ENCODE peak calls at places on chromosome 22, in six cellular contexts. E, Y, R, Q, I and L are unnamed samples.

GRCh38 chr22:27306771-27307170 is 494.8 kb downstream of the MN1 start:
- DNase-seq in R (no peak), I (peak; percentile 25), Q (no peak), E (no peak), Y (no peak), L (no peak)

GRCh38 chr22:17971711-17972110 is 52.6 kb downstream of the MICAL3 start:
- DNase-seq in Y (no peak), R (no peak), I (no peak), Q (no peak), E (no peak), L (no peak)

GRCh38 chr22:20514658-20515406 is 7.4 kb downstream of the MED15 start:
- DNase-seq in E (no peak), R (no peak), Y (no peak), I (no peak), Q (peak; percentile 93), L (peak; percentile 51)

GRCh38 chr22:33605686-33606085 is 314.6 kb downstream of the LARGE1 start:
- DNase-seq in I (no peak), E (peak; percentile 70), Q (no peak), R (no peak), Y (peak; percentile 58), L (no peak)

GRCh38 chr22:24076091-24076867 is 65.2 kb downstream of the CABIN1 start:
- DNase-seq in R (no peak), E (no peak), Q (peak; percentile 30), Y (no peak), I (no peak), L (no peak)

GRCh38 chr22:19739448-19739895 is 16.1 kb downstream of the GP1BB start:
- DNase-seq in R (no peak), E (no peak), Y (no peak), I (no peak), Q (no peak), L (no peak)

GRCh38 chr22:49853981-49854791 is 542 bp downstream of the ZBED4 start:
- DNase-seq in Q (peak; percentile 36), I (peak; percentile 61), R (no peak), E (no peak), Y (peak; percentile 38), L (no peak)

GRCh38 chr22:41542224-41542623 is 2.0 kb downstream of the POLR3H start:
- DNase-seq in Q (no peak), E (no peak), R (no peak), Y (no peak), I (no peak), L (no peak)

GRCh38 chr22:49506010-49506400 is 321.7 kb downstream of the BRD1 start:
- DNase-seq in E (peak; percentile 5), Q (no peak), I (no peak), Y (no peak), R (no peak), L (no peak)

GRCh38 chr22:30635273-30636225 is at the start of gene SLC35E4:
- DNase-seq in I (peak; percentile 99), Q (peak; percentile 93), E (peak; percentile 97), Y (peak; percentile 95), R (peak; percentile 61), L (peak; percentile 56)

GRCh38 chr22:39839198-39839597 is 54.4 kb downstream of the ENTHD1 start:
- DNase-seq in Q (no peak), E (no peak), R (no peak), I (no peak), Y (no peak), L (no peak)

GRCh38 chr22:20216863-20217499 is 51.1 kb downstream of the RTN4R start:
- DNase-seq in I (no peak), E (peak; percentile 51), R (no peak), Y (no peak), Q (no peak), L (no peak)

GRCh38 chr22:32389685-32390084 is 22.4 kb downstream of the RTCB start:
- DNase-seq in R (no peak), Y (no peak), Q (peak; percentile 36), I (no peak), E (no peak), L (no peak)

GRCh38 chr22:32341122-32341740 is 16.4 kb upstream of the RFPL3 start:
- DNase-seq in E (peak; percentile 17), I (no peak), R (no peak), Q (no peak), Y (no peak), L (no peak)

GRCh38 chr22:20395897-20396287 is 1.9 kb downstream of the ZNF74 start:
- DNase-seq in Q (no peak), Y (no peak), R (no peak), I (no peak), E (no peak), L (no peak)

GRCh38 chr22:32158712-32159533 is at the start of gene C22orf42:
- DNase-seq in Y (no peak), R (no peak), E (no peak), Q (no peak), I (no peak), L (no peak)

GRCh38 chr22:40204331-40205116 is 26.8 kb downstream of the TNRC6B start:
- DNase-seq in Y (no peak), I (no peak), E (no peak), Q (peak; percentile 79), R (no peak), L (peak; percentile 43)

GRCh38 chr22:31126128-31126868 is 3.5 kb downstream of the INPP5J start:
- DNase-seq in Y (no peak), Q (no peak), E (no peak), R (no peak), I (no peak), L (no peak)

DNA sequence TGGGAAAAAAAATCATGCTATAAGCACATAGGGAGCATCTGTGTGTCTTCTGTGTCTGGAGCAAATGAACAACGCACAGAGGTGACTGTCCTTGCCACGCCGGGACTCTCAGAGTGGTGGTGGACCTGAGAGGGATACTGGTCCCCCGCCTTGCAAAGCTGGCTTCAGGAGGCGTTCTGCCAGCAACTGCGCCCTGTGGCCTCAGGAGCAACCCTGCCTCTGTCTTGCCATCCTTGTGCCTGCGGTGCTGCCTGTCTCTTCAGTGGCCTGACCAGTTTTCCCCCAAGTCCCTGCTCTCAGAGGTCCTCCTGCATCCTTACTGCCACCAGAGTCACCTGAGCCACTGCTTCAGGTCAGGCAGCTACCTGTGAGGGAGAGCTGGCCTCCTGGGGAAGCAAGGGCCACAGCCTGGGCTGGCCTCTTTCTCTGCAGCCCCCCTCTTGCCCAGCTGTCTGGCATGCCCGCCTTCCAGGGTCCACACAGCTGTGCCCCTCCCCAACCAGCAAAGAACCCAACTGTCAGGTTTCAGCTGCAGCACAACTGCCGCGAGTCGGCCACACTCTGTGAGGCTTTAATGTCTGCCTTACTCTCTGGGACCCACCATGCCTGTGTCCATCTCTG is 30.4 kb upstream of the YPEL1 start:
- DNase-seq in Q (no peak), Y (no peak), R (no peak), E (no peak), I (no peak), L (no peak)
- H3K4me3 ChIP-seq in Q (no peak overlapping the region), Y (no peak overlapping the region), R (no peak overlapping the region), E (no peak overlapping the region), I (no peak overlapping the region), L (no peak overlapping the region)

GRCh38 chr22:46027219-46028068 is 50.5 kb upstream of the WNT7B start:
- DNase-seq in E (peak; percentile 76), Y (peak; percentile 75), I (peak; percentile 87), R (no peak), Q (no peak), L (no peak)
- H3K4me3 ChIP-seq in E (peak overlapping the region; percentile 59), Y (peak overlapping the region; percentile 61), I (peak overlapping the region; percentile 39), R (peak overlapping the region; percentile 23), Q (no peak overlapping the region), L (peak overlapping the region; percentile 38)

GRCh38 chr22:47232753-47233152 is 470.3 kb downstream of the TBC1D22A start:
- DNase-seq in I (no peak), R (no peak), Q (no peak), Y (no peak), E (no peak), L (no peak)

GRCh38 chr22:47231759-47232158 is 469.3 kb downstream of the TBC1D22A start:
- DNase-seq in Y (no peak), R (no peak), I (no peak), E (no peak), Q (no peak), L (no peak)

GRCh38 chr22:47236718-47237117 is 474.3 kb downstream of the TBC1D22A start:
- DNase-seq in I (no peak), R (no peak), E (no peak), Q (no peak), Y (no peak), L (no peak)

GRCh38 chr22:47232197-47232596 is 469.7 kb downstream of the TBC1D22A start:
- DNase-seq in I (no peak), Q (no peak), R (no peak), Y (no peak), E (no peak), L (no peak)

DNA sequence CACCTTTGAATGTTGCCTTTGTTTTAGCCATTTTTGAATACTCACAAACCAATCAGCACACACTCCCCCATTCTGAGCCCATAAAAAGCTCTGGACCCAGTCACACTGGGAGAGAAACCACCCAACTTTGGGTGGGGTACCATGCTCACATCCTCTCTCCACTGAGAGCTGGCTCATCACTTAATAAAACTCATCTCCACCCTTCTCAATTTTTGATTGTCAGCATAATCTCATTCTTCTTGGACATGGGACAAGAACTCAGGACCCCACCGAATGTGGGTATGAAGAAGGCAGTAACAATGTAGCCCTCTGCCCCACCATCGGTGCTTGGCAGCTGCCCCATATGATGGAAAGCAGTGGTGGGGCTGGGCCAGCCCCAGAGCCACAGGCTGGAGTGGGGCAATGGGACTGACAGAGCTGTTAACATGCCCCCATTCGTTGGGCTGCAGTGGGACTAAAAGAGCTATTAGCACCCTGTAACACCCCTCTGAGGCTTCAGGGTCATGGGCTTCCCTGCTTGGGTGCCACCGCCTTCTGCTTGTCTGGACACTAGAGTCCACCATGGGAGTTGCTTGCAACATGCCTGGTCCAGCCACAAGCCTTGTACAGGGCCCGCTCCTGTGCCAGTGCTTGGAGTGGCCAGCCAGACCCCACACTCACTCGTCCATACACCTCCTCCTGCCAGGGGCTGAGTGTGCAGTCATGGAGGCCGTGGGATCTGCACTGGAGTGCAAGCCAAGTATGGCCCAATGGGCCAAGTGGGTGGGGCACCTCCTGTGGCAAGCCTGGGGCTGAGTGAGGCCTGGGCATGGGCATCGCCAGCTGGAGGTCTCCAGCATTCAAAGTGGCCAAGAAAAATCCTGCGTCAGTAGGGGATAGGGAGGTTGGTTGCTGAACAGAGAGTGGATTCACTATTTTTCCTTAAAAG is 471.1 kb downstream of the TBC1D22A start:
- DNase-seq in E (no peak), I (no peak), Q (no peak), Y (no peak), R (no peak), L (no peak)
- H3K4me3 ChIP-seq in E (no peak overlapping the region), I (no peak overlapping the region), Q (no peak overlapping the region), Y (no peak overlapping the region), R (no peak overlapping the region), L (no peak overlapping the region)

DNA sequence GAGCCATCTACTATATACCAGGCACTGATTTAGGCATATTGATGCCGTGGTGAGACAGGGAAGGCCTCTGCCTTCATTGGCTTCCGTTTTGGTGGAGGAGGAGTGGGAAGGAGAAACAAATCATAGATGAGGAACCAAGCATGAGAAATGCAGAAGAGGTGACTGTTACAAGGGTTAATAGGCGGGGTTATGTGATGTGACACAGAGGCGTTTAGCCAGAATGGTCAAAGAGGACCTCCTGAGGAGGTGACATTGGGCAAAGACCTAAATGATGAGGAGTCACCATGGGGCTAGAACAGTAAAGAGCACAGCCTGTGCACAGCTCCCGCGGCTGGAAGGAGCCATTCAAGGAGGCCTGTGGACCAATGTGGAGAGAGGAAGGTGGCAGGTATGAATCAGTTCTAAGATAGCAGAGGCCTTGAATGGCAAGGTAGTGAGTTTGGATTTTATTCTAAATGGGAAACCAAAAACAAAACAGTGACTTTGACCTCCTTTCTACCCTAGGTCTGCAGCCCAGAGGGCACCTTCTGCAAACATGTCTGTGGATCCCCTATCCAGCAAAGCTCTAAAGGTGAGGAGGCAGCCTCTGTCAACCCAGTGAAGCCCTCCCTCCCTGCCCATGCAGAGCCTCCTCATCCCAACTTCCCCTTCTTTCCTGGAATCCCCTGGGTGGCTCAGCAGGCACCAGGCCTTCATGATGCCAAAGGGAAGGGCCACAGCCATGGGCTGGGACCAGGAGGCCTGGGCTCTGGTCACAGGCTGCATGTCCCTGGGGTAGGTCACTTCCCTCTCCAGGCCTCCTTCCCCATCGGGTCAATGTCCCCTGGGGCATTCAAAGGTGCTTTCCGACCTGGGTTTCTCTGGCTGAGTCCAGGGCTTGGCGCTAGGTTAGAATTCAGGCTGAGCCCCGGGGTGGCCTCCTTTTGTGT is 11.8 kb downstream of the MAFF start:
- DNase-seq in E (no peak), I (no peak), Y (no peak), R (no peak), Q (no peak), L (no peak)
- H3K4me3 ChIP-seq in E (peak overlapping the region; percentile 29), I (no peak overlapping the region), Y (no peak overlapping the region), R (peak overlapping the region; percentile 13), Q (no peak overlapping the region), L (no peak overlapping the region)